ENCODE peak calls at places on chromosomes 2 and 18, in seven cellular contexts. W is progenitor cell of endocrine pancreas, L is astrocyte of the cerebellum, Q is choroid plexus epithelial cell, B is sigmoid colon, P is bronchial epithelial cell, T is heart left ventricle. Z is an unnamed sample.

GRCh38 chr2:102492006-102492405 is 19.0 kb downstream of the SLC9A4 start:
- DNase-seq in T (no peak), Q (no peak), B (no peak), L (no peak), W (no peak), P (no peak), Z (no peak)

GRCh38 chr2:230434677-230435324 is 18.8 kb downstream of the SP100 start:
- DNase-seq in T (no peak), P (no peak), W (no peak), Q (peak), B (no peak), L (no peak), Z (no peak)

GRCh38 chr18:13913205-13913604 is 2.1 kb downstream of the MC2R start:
- DNase-seq in T (no peak), Q (no peak), P (no peak), W (no peak), L (no peak), B (no peak), Z (no peak)

GRCh38 chr18:39749154-39749553 is 2183.6 kb upstream of the CELF4 start:
- DNase-seq in P (no peak), B (no peak), T (no peak), W (no peak), L (no peak), Q (no peak), Z (no peak)

GRCh38 chr2:178068823-178069454 is 3.6 kb downstream of the PDE11A start:
- DNase-seq in P (no peak), L (no peak), T (no peak), Q (no peak), B (no peak), W (no peak), Z (no peak)

GRCh38 chr2:96248624-96249023 is 17.2 kb downstream of the TMEM127 start:
- DNase-seq in L (no peak), P (no peak), Q (no peak), T (no peak), W (no peak), B (peak), Z (no peak)

GRCh38 chr2:162908567-162908966 is 70.0 kb upstream of the KCNH7 start:
- DNase-seq in L (no peak), B (no peak), P (no peak), T (no peak), W (no peak), Q (no peak), Z (no peak)

GRCh38 chr2:28586864-28587263 is 91.0 kb downstream of the PLB1 start:
- DNase-seq in L (no peak), B (peak), Q (no peak), T (no peak), W (no peak), P (no peak), Z (peak)

GRCh38 chr2:188937228-188938220 is 36.6 kb upstream of the COL3A1 start:
- DNase-seq in P (peak), T (no peak), W (no peak), Q (peak), B (no peak), L (peak), Z (no peak)

GRCh38 chr2:62229082-62229620 is 33.2 kb downstream of the B3GNT2 start:
- DNase-seq in W (no peak), T (no peak), B (no peak), P (no peak), L (no peak), Q (peak), Z (no peak)

GRCh38 chr2:62224976-62225375 is 29.1 kb downstream of the B3GNT2 start:
- DNase-seq in P (no peak), T (no peak), Q (no peak), L (no peak), B (no peak), W (no peak), Z (no peak)

GRCh38 chr2:62222674-62223073 is 26.8 kb downstream of the B3GNT2 start:
- DNase-seq in P (no peak), T (no peak), L (no peak), B (no peak), Q (no peak), W (no peak), Z (no peak)

GRCh38 chr2:62231541-62231940 is 35.6 kb downstream of the B3GNT2 start:
- DNase-seq in B (no peak), W (no peak), T (no peak), L (no peak), Q (no peak), P (no peak), Z (no peak)

DNA sequence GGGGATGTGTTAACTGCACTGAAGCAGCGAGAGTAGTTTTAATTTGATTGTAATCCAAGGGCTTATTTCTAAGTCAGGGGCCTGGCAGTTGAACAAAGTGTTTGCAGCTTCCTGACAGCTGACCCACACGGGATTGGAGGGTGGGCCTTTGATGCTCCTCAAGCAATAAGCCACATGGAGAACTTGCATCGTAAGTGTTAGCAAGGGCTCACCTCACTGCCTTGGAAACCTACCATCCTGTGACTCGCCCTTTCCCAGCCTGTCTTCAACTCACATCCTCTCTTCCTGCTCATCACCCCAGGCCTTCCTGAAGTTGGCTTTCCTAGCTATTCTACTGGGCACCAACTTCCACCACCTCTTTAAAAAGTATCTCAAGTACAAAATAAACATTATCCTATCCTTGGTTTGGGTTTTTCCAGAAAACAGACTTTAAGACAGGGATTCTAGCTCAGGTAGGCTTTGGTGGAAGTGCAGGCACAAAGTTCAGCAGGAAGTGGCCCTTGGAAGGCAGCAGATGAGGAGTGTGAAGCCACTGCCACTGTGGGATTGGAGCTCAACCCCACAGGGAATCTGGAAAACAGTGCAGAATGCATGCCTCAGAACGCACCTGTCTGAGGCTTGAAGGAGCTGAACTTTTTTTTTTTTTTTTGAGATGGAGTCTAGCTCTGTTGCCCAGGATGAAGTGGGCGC is 31.6 kb downstream of the B3GNT2 start:
- DNase-seq in L (no peak), B (peak), Q (no peak), T (no peak), P (peak), W (no peak), Z (no peak)
- TF ChIP-seq CTCF in L (no peak), B (no peak), Q (no peak), T (no peak), P (no peak), W (no peak), Z (no peak)

GRCh38 chr2:157758586-157758985 is 117.5 kb downstream of the ACVR1 start:
- DNase-seq in L (no peak), W (no peak), P (peak), Q (no peak), T (no peak), B (no peak), Z (no peak)

GRCh38 chr2:157760949-157761348 is 115.2 kb downstream of the ACVR1 start:
- DNase-seq in L (no peak), Q (no peak), W (no peak), T (no peak), P (no peak), B (no peak), Z (no peak)

GRCh38 chr2:157761520-157761919 is 114.6 kb downstream of the ACVR1 start:
- DNase-seq in B (no peak), Q (peak), T (no peak), P (no peak), W (no peak), L (no peak), Z (no peak)

GRCh38 chr2:157759855-157760254 is 116.3 kb downstream of the ACVR1 start:
- DNase-seq in W (no peak), T (no peak), Q (no peak), B (no peak), P (no peak), L (no peak), Z (no peak)

GRCh38 chr2:157757500-157757899 is 118.6 kb downstream of the ACVR1 start:
- DNase-seq in W (no peak), P (no peak), L (no peak), T (no peak), B (no peak), Q (no peak), Z (no peak)
- TF ChIP-seq CTCF in W (no peak), P (no peak), L (no peak), T (no peak), B (no peak), Q (no peak), Z (no peak)

GRCh38 chr2:85797959-85798358 is 44.2 kb downstream of the ATOH8 start:
- DNase-seq in B (peak), T (peak), L (no peak), Q (peak), W (no peak), P (peak), Z (no peak)
- TF ChIP-seq CTCF in B (peak), T (peak), L (peak), Q (peak), W (peak), P (peak), Z (no peak)

GRCh38 chr18:42734520-42734919 is 381.0 kb downstream of the RIT2 start:
- DNase-seq in Q (no peak), W (no peak), P (no peak), T (no peak), L (no peak), B (no peak), Z (no peak)

GRCh38 chr18:42736074-42736473 is 379.4 kb downstream of the RIT2 start:
- DNase-seq in L (no peak), P (no peak), B (no peak), W (no peak), Q (no peak), T (no peak), Z (no peak)

GRCh38 chr18:42730272-42730671 is 385.2 kb downstream of the RIT2 start:
- DNase-seq in T (no peak), W (no peak), P (peak), B (no peak), Q (peak), L (no peak), Z (no peak)
- TF ChIP-seq CTCF in T (no peak), W (peak), P (no peak), B (no peak), Q (peak), L (peak), Z (no peak)

DNA sequence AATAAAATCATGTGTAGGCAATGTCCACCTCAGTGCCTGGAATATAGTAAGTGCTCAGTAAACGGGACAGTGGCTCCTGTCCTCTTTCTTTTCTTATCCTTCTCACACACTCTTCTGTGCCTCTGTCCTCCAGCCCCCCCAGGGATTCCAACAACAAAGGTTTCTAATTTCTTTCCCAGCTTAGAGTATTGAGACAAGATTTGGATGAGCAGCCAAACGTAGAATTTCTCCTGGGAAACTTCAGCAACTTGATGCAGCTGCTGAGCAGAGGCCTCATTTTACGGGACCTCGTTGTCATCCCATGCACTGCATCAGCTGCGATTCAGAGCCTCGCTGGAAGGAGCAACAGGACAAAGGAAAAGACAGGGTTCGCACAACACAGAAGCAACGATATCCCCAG is 545.1 kb downstream of the SOX11 start:
- DNase-seq in Q (no peak), W (no peak), P (no peak), L (no peak), T (no peak), B (no peak), Z (no peak)
- TF ChIP-seq CTCF in Q (no peak), W (no peak), P (no peak), L (no peak), T (no peak), B (no peak), Z (no peak)

GRCh38 chr2:71692621-71693277 is 239.4 kb downstream of the DYSF start:
- DNase-seq in L (no peak), P (no peak), B (no peak), T (no peak), W (no peak), Q (no peak), Z (no peak)

GRCh38 chr2:71690876-71691275 is 237.5 kb downstream of the DYSF start:
- DNase-seq in Q (no peak), P (no peak), B (peak), L (no peak), W (no peak), T (no peak), Z (no peak)

GRCh38 chr2:71693286-71694270 is 240.2 kb downstream of the DYSF start:
- DNase-seq in T (no peak), Q (no peak), B (no peak), L (no peak), P (no peak), W (no peak), Z (no peak)

GRCh38 chr2:71690231-71690834 is 237.0 kb downstream of the DYSF start:
- DNase-seq in B (peak), W (no peak), T (no peak), P (no peak), L (no peak), Q (no peak), Z (no peak)

GRCh38 chr2:71691747-71692455 is 238.5 kb downstream of the DYSF start:
- DNase-seq in L (no peak), Q (peak), T (no peak), W (no peak), B (peak), P (no peak), Z (no peak)
- TF ChIP-seq CTCF in L (no peak), Q (no peak), T (no peak), W (no peak), B (no peak), P (no peak), Z (no peak)

GRCh38 chr2:227761734-227762476 is 16.2 kb downstream of the SCYGR8 start:
- DNase-seq in Q (no peak), W (no peak), L (no peak), T (no peak), B (no peak), P (no peak), Z (no peak)

GRCh38 chr2:227765788-227766187 is 20.1 kb downstream of the SCYGR8 start:
- DNase-seq in T (no peak), L (no peak), W (no peak), Q (no peak), P (no peak), B (no peak), Z (no peak)

GRCh38 chr2:227772197-227772661 is 26.5 kb downstream of the SCYGR8 start:
- DNase-seq in W (no peak), Q (peak), B (no peak), T (no peak), P (no peak), L (no peak), Z (no peak)

GRCh38 chr2:227767830-227768229 is 22.1 kb downstream of the SCYGR8 start:
- DNase-seq in Q (no peak), B (no peak), P (no peak), T (no peak), W (no peak), L (no peak), Z (no peak)

GRCh38 chr2:227766361-227766883 is 20.7 kb downstream of the SCYGR8 start:
- DNase-seq in T (peak), L (peak), Q (peak), W (peak), B (peak), P (peak), Z (peak)
- TF ChIP-seq CTCF in T (peak), L (peak), Q (peak), W (peak), B (peak), P (peak), Z (peak)

GRCh38 chr2:70643715-70644114 is 90.1 kb upstream of the TGFA start:
- DNase-seq in B (no peak), L (no peak), T (no peak), P (peak), Q (no peak), W (no peak), Z (peak)

GRCh38 chr2:70646429-70646828 is 92.8 kb upstream of the TGFA start:
- DNase-seq in W (no peak), B (no peak), P (no peak), T (no peak), Q (no peak), L (no peak), Z (no peak)

GRCh38 chr2:70647873-70648481 is 94.4 kb upstream of the TGFA start:
- DNase-seq in L (peak), T (peak), W (peak), Q (peak), B (no peak), P (peak), Z (peak)

GRCh38 chr2:70641263-70641784 is 87.7 kb upstream of the TGFA start:
- DNase-seq in W (no peak), L (no peak), P (peak), Q (no peak), B (no peak), T (no peak), Z (no peak)

DNA sequence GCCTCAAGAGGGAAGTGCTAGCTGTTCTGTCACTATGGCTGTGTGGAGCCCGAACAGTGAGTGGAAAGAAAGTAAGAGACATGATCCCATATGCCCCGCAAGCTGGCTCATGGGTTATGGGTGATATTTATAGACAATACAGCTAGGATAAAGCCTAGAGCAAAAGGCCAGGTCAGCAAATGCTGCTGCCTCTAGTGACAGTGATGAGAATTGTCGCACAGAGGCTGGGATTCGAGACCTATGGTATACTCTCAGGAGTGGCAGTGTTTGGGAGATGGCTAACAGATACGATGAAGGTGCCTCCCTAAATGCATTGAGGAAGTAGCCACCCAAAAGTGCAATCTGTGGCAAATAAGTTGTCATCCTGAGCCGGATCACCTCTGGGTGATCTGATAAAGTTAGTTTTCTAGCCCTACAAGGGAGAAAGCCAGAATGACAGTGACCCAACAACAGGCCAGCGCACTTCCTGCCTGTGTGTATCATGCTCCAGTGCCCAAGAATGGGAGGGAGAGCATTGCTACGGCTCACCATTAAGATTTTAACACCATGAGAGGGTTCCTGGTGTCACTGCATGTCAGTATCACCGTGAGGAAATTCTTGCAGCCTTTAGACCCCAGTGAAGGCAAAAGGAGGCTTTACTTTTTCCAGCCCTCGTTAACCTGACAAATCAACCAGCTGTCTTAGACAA is 92.3 kb upstream of the TGFA start:
- DNase-seq in P (peak), T (no peak), L (no peak), W (no peak), Q (no peak), B (no peak), Z (no peak)
- TF ChIP-seq CTCF in P (peak), T (no peak), L (peak), W (peak), Q (peak), B (no peak), Z (no peak)

Z was measured in CD4-positive, alpha-beta T cell.